ENCODE peak calls at places on chromosomes 6 and 20, in four cellular contexts. W is progenitor cell of endocrine pancreas, K is right atrium auricular region, H is BJ. Y is an unnamed sample.

GRCh38 chr20:3751664-3752385 is 15.7 kb downstream of the ADISSP start:
- DNase-seq in H (no peak), K (no peak), W (no peak), Y (no peak)

GRCh38 chr6:64807785-64808184 is 899.2 kb downstream of the EYS start:
- DNase-seq in K (no peak), H (no peak), W (no peak), Y (no peak)

GRCh38 chr6:152746172-152746553 is 4.4 kb upstream of the VIP start:
- DNase-seq in K (no peak), H (no peak), W (no peak), Y (no peak)

GRCh38 chr6:142416179-142416578 is 114.4 kb downstream of the ADGRG6 start:
- DNase-seq in H (peak), W (no peak), K (no peak), Y (no peak)

GRCh38 chr6:106736502-106736901 is 107.1 kb downstream of the QRSL1 start:
- DNase-seq in K (no peak), H (no peak), W (no peak), Y (no peak)

GRCh38 chr6:4133941-4134838 is 1.2 kb downstream of the ECI2 start:
- DNase-seq in K (no peak), H (no peak), W (no peak), Y (no peak)

GRCh38 chr6:70998148-70998547 is 41.3 kb upstream of the B3GAT2 start:
- DNase-seq in W (no peak), K (no peak), H (no peak), Y (no peak)

GRCh38 chr6:17013701-17014100 is 88.1 kb upstream of the STMND1 start:
- DNase-seq in H (peak), W (no peak), K (no peak), Y (no peak)

GRCh38 chr6:132919476-132919875 is 105.1 kb downstream of the RPS12 start:
- DNase-seq in H (peak), W (no peak), K (peak), Y (no peak)

GRCh38 chr20:17782768-17783167 is 83.0 kb downstream of the BANF2 start:
- DNase-seq in K (no peak), H (no peak), W (no peak), Y (no peak)

GRCh38 chr6:110528051-110528929 is 51.9 kb upstream of the SLC22A16 start:
- DNase-seq in K (peak), H (peak), W (peak), Y (no peak)

GRCh38 chr6:136429264-136429663 is 121.0 kb downstream of the MAP7 start:
- DNase-seq in W (no peak), H (no peak), K (no peak), Y (no peak)

GRCh38 chr6:154164397-154164796 is 125.4 kb downstream of the OPRM1 start:
- DNase-seq in W (no peak), K (peak), H (no peak), Y (no peak)

GRCh38 chr20:12166053-12166717 is 248.5 kb downstream of the BTBD3 start:
- DNase-seq in W (no peak), H (peak), K (peak), Y (no peak)

GRCh38 chr6:101454106-101454676 is 60.7 kb downstream of the GRIK2 start:
- DNase-seq in K (no peak), W (no peak), H (no peak), Y (no peak)

GRCh38 chr6:96116674-96117073 is 100.9 kb downstream of the FUT9 start:
- DNase-seq in W (no peak), H (no peak), K (no peak), Y (no peak)

DNA sequence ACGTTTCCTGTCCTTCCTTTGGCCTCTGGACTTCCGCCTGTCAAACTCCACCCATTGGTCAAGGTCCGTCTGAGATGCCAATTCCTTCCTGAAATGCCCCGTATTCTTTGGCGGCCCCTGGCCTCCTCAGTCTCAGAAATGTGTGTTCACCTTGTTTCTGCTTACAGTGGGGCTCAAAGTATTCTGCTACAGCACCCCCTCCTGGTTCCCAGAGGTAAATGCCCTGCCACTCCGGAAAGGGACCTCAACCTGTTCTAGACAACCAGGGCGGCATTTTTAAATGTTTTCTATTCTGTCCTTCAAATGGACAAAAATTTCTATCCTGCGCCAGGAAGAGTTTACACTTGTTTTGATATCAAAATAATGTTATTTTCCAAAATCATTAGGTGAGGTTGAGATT is 12.1 kb upstream of the PAX1 start:
- DNase-seq in W (no peak), K (no peak), H (no peak), Y (no peak)
- TF ChIP-seq CTCF in W (peak), K (no peak), H (no peak), Y (no peak)

GRCh38 chr20:45835230-45836224 is 1.9 kb downstream of the SNX21 start:
- DNase-seq in H (peak), K (peak), W (no peak), Y (no peak)
- TF ChIP-seq CTCF in H (no peak), K (no peak), W (no peak), Y (no peak)

GRCh38 chr6:33079575-33079974 is 3.8 kb downstream of the HLA-DPB1 start:
- DNase-seq in W (no peak), K (no peak), H (no peak), Y (no peak)

GRCh38 chr6:33080127-33081089 is 4.6 kb downstream of the HLA-DPB1 start:
- DNase-seq in H (peak), W (peak), K (peak), Y (no peak)

GRCh38 chr6:33085627-33086026 is 9.8 kb downstream of the HLA-DPB1 start:
- DNase-seq in K (no peak), H (no peak), W (no peak), Y (no peak)

GRCh38 chr6:33081098-33081824 is 5.5 kb downstream of the HLA-DPB1 start:
- DNase-seq in H (no peak), W (no peak), K (no peak), Y (no peak)

GRCh38 chr6:33082702-33083101 is 6.9 kb downstream of the HLA-DPB1 start:
- DNase-seq in K (no peak), W (no peak), H (no peak), Y (no peak)
- TF ChIP-seq CTCF in K (peak), W (peak), H (no peak), Y (peak)

GRCh38 chr6:140671926-140672325 is 1297.5 kb upstream of the CITED2 start:
- DNase-seq in W (no peak), H (no peak), K (no peak), Y (no peak)
- TF ChIP-seq CTCF in W (no peak), H (no peak), K (no peak), Y (peak)

GRCh38 chr6:113142775-113143174 is 714.4 kb upstream of the MARCKS start:
- DNase-seq in H (no peak), W (no peak), K (no peak), Y (no peak)

GRCh38 chr6:113137411-113137810 is 719.7 kb upstream of the MARCKS start:
- DNase-seq in K (no peak), H (no peak), W (no peak), Y (no peak)

GRCh38 chr6:113140721-113141120 is 716.4 kb upstream of the MARCKS start:
- DNase-seq in W (no peak), K (no peak), H (no peak), Y (no peak)
- TF ChIP-seq CTCF in W (no peak), K (no peak), H (no peak), Y (no peak)

GRCh38 chr6:30612213-30612612 is 4.8 kb downstream of the PPP1R10 start:
- DNase-seq in K (no peak), W (no peak), H (no peak), Y (no peak)
- TF ChIP-seq CTCF in K (peak), W (peak), H (peak), Y (peak)

DNA sequence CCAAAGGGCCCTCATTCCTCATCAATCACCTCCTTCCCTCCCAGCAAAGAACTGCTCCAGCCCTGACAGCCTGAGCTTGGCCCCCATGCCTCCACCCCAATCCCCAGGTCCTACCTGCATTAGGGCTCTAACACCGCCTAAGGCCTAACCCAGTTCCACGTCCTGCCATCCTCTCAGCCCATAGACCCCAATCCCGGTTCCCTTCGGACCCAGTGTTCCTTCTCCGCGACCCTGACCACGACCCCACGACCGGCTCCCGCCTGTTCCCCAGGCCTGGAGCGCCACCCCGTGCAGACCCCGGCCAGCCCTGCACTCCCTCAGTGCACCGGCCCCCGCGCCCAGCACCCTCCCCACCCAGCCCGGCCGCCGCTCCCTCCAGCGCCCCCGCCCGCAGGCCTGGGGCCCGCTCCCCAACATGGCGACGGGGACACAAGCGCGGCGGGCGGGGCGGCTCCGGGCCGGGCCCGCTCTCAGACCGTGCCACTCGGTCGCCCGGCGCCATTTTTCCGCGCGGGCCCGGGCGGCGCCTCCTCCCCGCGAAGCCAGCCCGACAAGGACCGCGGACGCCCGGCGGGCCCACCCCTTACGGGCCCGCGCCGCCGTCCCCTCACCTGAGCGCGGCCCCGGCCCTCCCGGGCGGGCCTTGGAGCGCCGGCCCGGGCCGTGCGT is 456 bp downstream of the NCOA6 start:
- DNase-seq in H (no peak), K (no peak), W (peak), Y (peak)
- TF ChIP-seq CTCF in H (no peak), K (peak), W (peak), Y (peak)

Y was measured in osteocyte.